ENCODE peak calls at places on chromosome 19, in ten cellular contexts. Q is CD8-positive, alpha-beta T cell; A is AG04450; E is mesendoderm; W is IMR-90; X is CD4-positive, alpha-beta memory T cell; P is cardiac muscle cell; G is vagina; M is PC-3; N is tibial artery. K is an unnamed sample.

GRCh38 chr19:31145021-31145420 is 204.2 kb downstream of the TSHZ3 start:
- DNase-seq in Q (no peak), A (no peak), E (no peak), W (no peak), X (no peak), P (no peak), G (no peak), M (no peak), N (no peak), K (no peak)

GRCh38 chr19:46890423-46891170 is 29.8 kb downstream of the ARHGAP35 start:
- DNase-seq in Q (no peak), A (peak), E (no peak), W (peak), X (no peak), P (no peak), G (no peak), M (peak), N (no peak), K (no peak)

GRCh38 chr19:34430738-34431625 is 2.8 kb downstream of the UBA2 start:
- DNase-seq in Q (peak), A (no peak), E (peak), W (peak), X (peak), P (peak), G (no peak), M (peak), N (no peak), K (peak)

GRCh38 chr19:13833330-13834265 is 38.4 kb downstream of the ZSWIM4 start:
- DNase-seq in Q (peak), A (peak), E (peak), W (peak), X (peak), P (peak), G (peak), M (peak), N (peak), K (peak)

GRCh38 chr19:1042689-1043511 is 3.0 kb downstream of the ABCA7 start:
- DNase-seq in Q (no peak), A (no peak), E (no peak), W (no peak), X (no peak), P (no peak), G (no peak), M (no peak), N (no peak), K (no peak)

GRCh38 chr19:2775556-2776430 is 7.3 kb downstream of the SGTA start:
- DNase-seq in Q (peak), A (no peak), E (no peak), W (peak), X (peak), P (no peak), G (no peak), M (no peak), N (peak), K (peak)

GRCh38 chr19:45501730-45502014 is 3.4 kb downstream of the PPM1N start:
- DNase-seq in Q (no peak), A (no peak), E (no peak), W (no peak), X (no peak), P (no peak), G (no peak), M (no peak), N (no peak), K (no peak)

GRCh38 chr19:54136086-54136863 is 1.3 kb upstream of the CNOT3 start:
- DNase-seq in Q (no peak), A (no peak), E (peak), W (peak), X (no peak), P (no peak), G (peak), M (peak), N (no peak), K (no peak)

GRCh38 chr19:38062959-38063786 is 156.2 kb downstream of the SIPA1L3 start:
- DNase-seq in Q (no peak), A (no peak), E (no peak), W (peak), X (no peak), P (peak), G (no peak), M (no peak), N (no peak), K (no peak)

GRCh38 chr19:7397687-7398086 is 49.0 kb downstream of the ARHGEF18 start:
- DNase-seq in Q (no peak), A (peak), E (no peak), W (peak), X (no peak), P (no peak), G (no peak), M (peak), N (no peak), K (no peak)

GRCh38 chr19:50547385-50548190 is 20.6 kb downstream of the LRRC4B start:
- DNase-seq in Q (no peak), A (no peak), E (no peak), W (no peak), X (no peak), P (no peak), G (no peak), M (no peak), N (no peak), K (no peak)

GRCh38 chr19:6092329-6093286 is 17.7 kb downstream of the RFX2 start:
- DNase-seq in Q (no peak), A (no peak), E (peak), W (peak), X (no peak), P (peak), G (no peak), M (peak), N (peak), K (no peak)

GRCh38 chr19:50427318-50427925 is 5.3 kb upstream of the MYBPC2 start:
- DNase-seq in Q (no peak), A (no peak), E (no peak), W (no peak), X (no peak), P (no peak), G (no peak), M (no peak), N (no peak), K (no peak)

GRCh38 chr19:18023596-18024212 is 15.7 kb downstream of the ARRDC2 start:
- DNase-seq in Q (peak), A (no peak), E (no peak), W (no peak), X (peak), P (no peak), G (peak), M (no peak), N (peak), K (peak)

GRCh38 chr19:29415507-29415906 is 110.3 kb upstream of the VSTM2B start:
- DNase-seq in Q (no peak), A (no peak), E (peak), W (no peak), X (no peak), P (no peak), G (no peak), M (no peak), N (no peak), K (no peak)

GRCh38 chr19:2461751-2462634 is 5.2 kb upstream of the LMNB2 start:
- DNase-seq in Q (peak), A (no peak), E (peak), W (peak), X (peak), P (peak), G (no peak), M (peak), N (peak), K (peak)

DNA sequence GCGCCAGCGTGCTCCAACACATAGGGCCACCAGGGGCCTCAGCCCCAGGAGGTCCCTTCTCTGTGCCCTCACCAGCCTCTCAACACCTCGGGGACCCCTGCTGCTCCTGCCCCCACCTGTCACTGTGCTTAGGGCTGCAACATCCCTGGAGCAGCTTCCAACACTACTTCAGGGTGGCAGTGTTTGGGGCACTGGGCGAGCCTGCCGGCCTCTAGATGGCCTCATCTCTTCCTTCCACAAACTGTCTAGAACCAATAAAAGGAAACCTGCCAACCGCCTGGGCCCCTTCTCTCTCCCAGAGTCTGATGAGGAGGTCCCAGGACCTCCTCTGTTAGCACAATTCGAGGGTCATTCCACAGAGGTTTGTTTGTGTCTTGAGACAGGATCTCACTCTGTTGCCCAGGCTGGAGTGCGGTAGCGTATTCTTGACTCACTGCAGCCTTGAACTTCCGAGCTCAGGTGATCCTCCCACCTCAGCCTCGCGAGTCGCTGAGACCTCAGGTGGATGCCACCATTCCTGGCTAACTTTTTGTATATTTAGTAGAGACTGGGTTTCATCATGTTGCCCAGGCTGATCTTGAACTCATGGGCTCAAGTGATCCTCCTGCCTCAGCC is 10.1 kb upstream of the SHD start:
- DNase-seq in Q (no peak), A (no peak), E (no peak), W (no peak), X (no peak), P (no peak), G (no peak), M (no peak), N (no peak), K (no peak)
- H3K27ac ChIP-seq in Q (no peak), A (no peak), E (no peak), W (no peak), X (no peak), P (no peak), G (no peak), M (no peak), N (no peak), K (no peak)

GRCh38 chr19:39446365-39447084 is 1.1 kb downstream of the SUPT5H start:
- DNase-seq in Q (no peak), A (no peak), E (no peak), W (no peak), X (no peak), P (no peak), G (no peak), M (no peak), N (no peak), K (no peak)
- H3K27ac ChIP-seq in Q (peak), A (no peak), E (no peak), W (no peak), X (peak), P (no peak), G (peak), M (no peak), N (peak), K (peak)

DNA sequence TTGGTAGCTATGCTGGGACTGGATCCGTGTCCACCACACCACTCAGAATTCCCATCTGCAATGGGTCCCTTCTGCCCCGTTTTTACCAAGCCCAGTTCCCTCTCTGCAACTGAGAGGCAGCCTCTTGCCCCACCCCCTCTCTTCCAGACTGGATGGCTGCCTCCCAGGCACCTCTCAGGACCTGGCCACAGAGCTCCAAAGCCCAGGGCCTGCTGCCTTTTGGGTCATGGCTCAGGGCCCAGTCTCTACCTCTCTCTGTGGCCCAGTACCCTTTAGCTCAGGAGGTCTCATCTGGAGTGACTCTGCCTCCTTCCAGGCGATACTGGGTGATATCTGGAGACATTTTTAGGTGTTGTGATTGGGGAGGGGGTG is 10.3 kb upstream of the ZBTB7A start:
- DNase-seq in Q (no peak), A (no peak), E (no peak), W (no peak), X (no peak), P (no peak), G (no peak), M (no peak), N (no peak), K (no peak)
- H3K27ac ChIP-seq in Q (no peak), A (no peak), E (no peak), W (no peak), X (no peak), P (no peak), G (no peak), M (no peak), N (peak), K (no peak)

GRCh38 chr19:58033741-58034475 is at the start of gene ZSCAN1:
- DNase-seq in Q (peak), A (no peak), E (peak), W (peak), X (no peak), P (peak), G (no peak), M (no peak), N (peak), K (no peak)
- H3K27ac ChIP-seq in Q (no peak), A (no peak), E (peak), W (no peak), X (no peak), P (peak), G (no peak), M (no peak), N (no peak), K (no peak)

GRCh38 chr19:48877900-48878218 is 5.6 kb downstream of the PPP1R15A start:
- DNase-seq in Q (no peak), A (no peak), E (no peak), W (no peak), X (peak), P (no peak), G (no peak), M (no peak), N (no peak), K (no peak)

GRCh38 chr19:48874309-48875135 is 2.3 kb downstream of the PPP1R15A start:
- DNase-seq in Q (no peak), A (no peak), E (no peak), W (peak), X (peak), P (no peak), G (no peak), M (peak), N (no peak), K (peak)

GRCh38 chr19:48881741-48882657 is 9.8 kb downstream of the PPP1R15A start:
- DNase-seq in Q (no peak), A (no peak), E (peak), W (no peak), X (peak), P (peak), G (no peak), M (peak), N (no peak), K (no peak)

GRCh38 chr19:48879025-48879572 is 6.9 kb downstream of the PPP1R15A start:
- DNase-seq in Q (no peak), A (no peak), E (no peak), W (no peak), X (peak), P (no peak), G (no peak), M (no peak), N (no peak), K (no peak)

GRCh38 chr19:48878219-48879024 is 6.2 kb downstream of the PPP1R15A start:
- DNase-seq in Q (no peak), A (no peak), E (no peak), W (peak), X (peak), P (no peak), G (no peak), M (no peak), N (peak), K (peak)
- H3K27ac ChIP-seq in Q (no peak), A (no peak), E (no peak), W (no peak), X (no peak), P (peak), G (peak), M (no peak), N (peak), K (no peak)

GRCh38 chr19:55188620-55189019 is 8.5 kb upstream of the SYT5 start:
- DNase-seq in Q (no peak), A (no peak), E (no peak), W (no peak), X (no peak), P (no peak), G (no peak), M (no peak), N (no peak), K (peak)
- H3K27ac ChIP-seq in Q (no peak), A (no peak), E (no peak), W (no peak), X (no peak), P (no peak), G (peak), M (peak), N (no peak), K (no peak)

GRCh38 chr19:43310221-43310620 is 40.9 kb upstream of the PSG9 start:
- DNase-seq in Q (no peak), A (no peak), E (no peak), W (no peak), X (no peak), P (no peak), G (no peak), M (peak), N (no peak), K (no peak)

GRCh38 chr19:43308244-43308815 is 39.0 kb upstream of the PSG9 start:
- DNase-seq in Q (no peak), A (no peak), E (no peak), W (no peak), X (no peak), P (no peak), G (no peak), M (no peak), N (no peak), K (no peak)

GRCh38 chr19:43305642-43306041 is 36.3 kb upstream of the PSG9 start:
- DNase-seq in Q (no peak), A (no peak), E (no peak), W (no peak), X (no peak), P (no peak), G (no peak), M (no peak), N (no peak), K (no peak)

GRCh38 chr19:43300876-43301765 is 31.8 kb upstream of the PSG9 start:
- DNase-seq in Q (no peak), A (no peak), E (no peak), W (no peak), X (no peak), P (no peak), G (no peak), M (peak), N (no peak), K (no peak)

GRCh38 chr19:43306097-43306496 is 36.8 kb upstream of the PSG9 start:
- DNase-seq in Q (no peak), A (no peak), E (no peak), W (no peak), X (no peak), P (no peak), G (no peak), M (peak), N (no peak), K (no peak)
- H3K27ac ChIP-seq in Q (no peak), A (no peak), E (no peak), W (no peak), X (no peak), P (no peak), G (no peak), M (peak), N (no peak), K (no peak)